ENCODE peak calls at places on chromosome 1, in six cellular contexts. F is amygdala; K is Calu3; B is ureter; O is activated CD4-positive, alpha-beta T cell treated with anti-CD3 and anti-CD28 coated beads, Interleukin-2, amount 10 ng/mL, durations not matched to agents 7 days and 5 days; J is M059J. E is an unnamed sample.
A peak's percentile ranks its signal among the peaks of the same experiment; 100 is the strongest.

GRCh38 chr1:225923692-225924555 is at the start of gene PYCR2:
- DNase-seq in J (peak; percentile 94), K (peak; percentile 99), O (peak; percentile 95), F (peak; percentile 90), B (peak; percentile 96), E (peak; percentile 93)

GRCh38 chr1:230972855-230973271 is 5.8 kb downstream of the TTC13 start:
- DNase-seq in K (peak; percentile 11), O (peak; percentile 86), B (no peak), J (peak; percentile 83), F (no peak), E (no peak)

GRCh38 chr1:246107516-246108277 is 399.4 kb downstream of the SMYD3 start:
- DNase-seq in O (no peak), B (no peak), K (no peak), J (peak; percentile 87), F (no peak), E (no peak)

GRCh38 chr1:8671313-8671917 is 146.0 kb downstream of the RERE start:
- DNase-seq in K (peak; percentile 28), B (no peak), J (peak; percentile 64), F (peak; percentile 44), O (peak; percentile 48), E (no peak)

GRCh38 chr1:32474954-32475353 is 10.1 kb downstream of the ZBTB8B start:
- DNase-seq in J (no peak), O (no peak), B (no peak), F (no peak), K (peak; percentile 59), E (no peak)

GRCh38 chr1:31831397-31832378 is 15.9 kb upstream of the SPOCD1 start:
- DNase-seq in B (peak; percentile 31), O (no peak), J (peak; percentile 56), K (no peak), F (no peak), E (no peak)

GRCh38 chr1:196063952-196064351 is 544.3 kb downstream of the KCNT2 start:
- DNase-seq in O (no peak), B (no peak), J (no peak), K (no peak), F (no peak), E (no peak)

GRCh38 chr1:167043752-167044488 is 46.3 kb downstream of the GPA33 start:
- DNase-seq in F (peak; percentile 50), J (peak; percentile 83), B (peak; percentile 71), K (peak; percentile 85), O (peak; percentile 82), E (no peak)

GRCh38 chr1:63713627-63714481 is 60.0 kb upstream of the ROR1 start:
- DNase-seq in B (no peak), O (no peak), K (no peak), J (peak; percentile 89), F (no peak), E (no peak)

E was measured in hypothalamus.